ENCODE peak calls at places on chromosomes 3 and 15, in five cellular contexts. W is HepG2, L is psoas muscle, E is fibroblast of lung, F is kidney. D is an unnamed sample.

GRCh38 chr3:83039422-83039821 is 1278.0 kb upstream of the GBE1 start:
- DNase-seq in E (peak; percentile 35), W (no peak), L (no peak), F (no peak), D (no peak)

GRCh38 chr3:9669720-9670432 is 20.6 kb downstream of the MTMR14 start:
- DNase-seq in W (no peak), F (peak; percentile 66), L (no peak), E (no peak), D (no peak)

GRCh38 chr3:170751083-170751893 is 118.7 kb downstream of the RPL22L1 start:
- DNase-seq in E (peak; percentile 87), W (no peak), F (peak; percentile 82), L (peak; percentile 53), D (no peak)

GRCh38 chr3:188205992-188206416 is 52.0 kb downstream of the LPP start:
- DNase-seq in E (no peak), W (peak; percentile 81), L (no peak), F (no peak), D (no peak)

GRCh38 chr3:16399473-16399872 is 114.0 kb downstream of the RFTN1 start:
- DNase-seq in F (peak; percentile 75), W (no peak), E (peak; percentile 87), L (peak; percentile 27), D (no peak)

GRCh38 chr3:190338717-190339116 is 16.5 kb upstream of the CLDN1 start:
- DNase-seq in F (no peak), E (no peak), W (no peak), L (no peak), D (no peak)

GRCh38 chr3:195906865-195907729 is 1.3 kb downstream of the TNK2 start:
- DNase-seq in E (no peak), L (peak; percentile 60), W (no peak), F (peak; percentile 84), D (peak; percentile 68)

GRCh38 chr3:64501298-64501906 is 186.4 kb downstream of the ADAMTS9 start:
- DNase-seq in F (no peak), E (peak; percentile 74), L (no peak), W (peak; percentile 97), D (no peak)

GRCh38 chr3:70728311-70728710 is 415.9 kb upstream of the MDFIC2 start:
- DNase-seq in W (no peak), E (peak; percentile 58), F (no peak), L (no peak), D (no peak)

GRCh38 chr3:10459954-10460754 is 45.2 kb downstream of the ATP2B2 start:
- DNase-seq in F (no peak), E (peak; percentile 68), L (peak; percentile 37), W (peak; percentile 73), D (no peak)

GRCh38 chr3:45929042-45929679 is 14.1 kb upstream of the CXCR6 start:
- DNase-seq in W (peak; percentile 12), F (no peak), E (peak; percentile 30), L (no peak), D (peak; percentile 36)

GRCh38 chr15:94864600-94864999 is 633.2 kb downstream of the MCTP2 start:
- DNase-seq in F (no peak), W (no peak), E (no peak), L (no peak), D (no peak)

DNA sequence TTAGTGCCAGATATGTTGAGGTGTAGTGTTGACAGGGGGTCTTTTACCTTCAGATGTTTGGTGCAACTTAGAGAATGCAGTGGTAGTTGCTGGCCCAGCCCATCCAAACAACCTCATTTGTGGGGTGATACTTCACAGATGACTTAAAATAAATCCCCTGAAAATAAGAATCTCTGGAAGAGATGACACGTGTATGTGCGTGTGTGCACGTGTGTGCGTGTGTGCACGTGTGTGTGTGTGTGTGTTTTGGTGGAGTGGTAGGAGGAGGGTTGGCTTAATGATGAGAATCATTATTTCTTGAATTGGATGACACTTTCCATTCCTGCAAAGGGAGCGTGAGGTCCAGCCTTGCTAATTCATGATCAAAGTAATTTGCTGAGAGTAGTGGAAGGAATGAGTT is 31.9 kb downstream of the SNRPN start:
- DNase-seq in L (no peak), F (no peak), W (no peak), E (no peak), D (no peak)
- H3K9me3 ChIP-seq in L (peaks cover 20% of the 10 kb centered on the region), F (no peaks in the 10 kb centered on the region), W (peaks cover 72% of the 10 kb centered on the region), E (no peaks in the 10 kb centered on the region), D (peaks cover 4% of the 10 kb centered on the region)

GRCh38 chr15:100593431-100593830 is 8.6 kb downstream of the LINS1 start:
- DNase-seq in F (no peak), E (no peak), L (no peak), W (no peak), D (no peak)
- H3K9me3 ChIP-seq in F (no peaks in the 10 kb centered on the region), E (no peaks in the 10 kb centered on the region), L (no peaks in the 10 kb centered on the region), W (peaks cover 23% of the 10 kb centered on the region), D (no peaks in the 10 kb centered on the region)

DNA sequence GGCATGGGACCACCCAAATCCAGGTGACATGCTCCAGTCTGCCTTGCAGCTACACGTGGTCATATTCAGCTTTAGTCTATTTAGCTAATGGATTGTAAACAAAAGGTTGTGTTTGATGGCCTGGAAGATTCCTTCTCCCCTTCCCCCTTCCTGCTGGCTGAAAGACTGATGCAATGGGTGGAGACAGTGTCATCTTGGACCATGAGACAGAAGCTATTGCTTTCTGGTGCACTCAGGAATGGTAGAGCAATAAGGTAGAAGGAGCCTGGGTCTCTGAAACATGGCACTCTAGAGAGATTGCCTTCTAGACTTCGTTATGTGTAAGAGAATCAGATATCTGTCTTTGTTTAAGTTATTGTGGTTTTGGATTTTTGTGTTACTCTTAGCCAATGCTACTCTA is 25.7 kb upstream of the PTX3 start:
- DNase-seq in F (no peak), E (no peak), W (no peak), L (no peak), D (no peak)
- H3K9me3 ChIP-seq in F (no peaks in the 10 kb centered on the region), E (no peaks in the 10 kb centered on the region), W (no peaks in the 10 kb centered on the region), L (no peaks in the 10 kb centered on the region), D (no peaks in the 10 kb centered on the region)

GRCh38 chr15:24961967-24962366 is 7.2 kb downstream of the SNRPN start:
- DNase-seq in W (no peak), L (no peak), F (no peak), E (no peak), D (no peak)

GRCh38 chr15:24954783-24955548 is at the start of the genes SNRPN and SNURF:
- DNase-seq in L (peak; percentile 86), E (peak; percentile 68), F (peak; percentile 91), W (peak; percentile 30), D (peak; percentile 42)

GRCh38 chr15:24955549-24955929 is 752 bp downstream of the SNRPN start:
- DNase-seq in F (peak; percentile 73), W (no peak), L (peak; percentile 33), E (no peak), D (peak; percentile 7)

GRCh38 chr15:24957691-24958090 is 2.9 kb downstream of the SNRPN start:
- DNase-seq in F (no peak), E (no peak), W (no peak), L (no peak), D (no peak)

DNA sequence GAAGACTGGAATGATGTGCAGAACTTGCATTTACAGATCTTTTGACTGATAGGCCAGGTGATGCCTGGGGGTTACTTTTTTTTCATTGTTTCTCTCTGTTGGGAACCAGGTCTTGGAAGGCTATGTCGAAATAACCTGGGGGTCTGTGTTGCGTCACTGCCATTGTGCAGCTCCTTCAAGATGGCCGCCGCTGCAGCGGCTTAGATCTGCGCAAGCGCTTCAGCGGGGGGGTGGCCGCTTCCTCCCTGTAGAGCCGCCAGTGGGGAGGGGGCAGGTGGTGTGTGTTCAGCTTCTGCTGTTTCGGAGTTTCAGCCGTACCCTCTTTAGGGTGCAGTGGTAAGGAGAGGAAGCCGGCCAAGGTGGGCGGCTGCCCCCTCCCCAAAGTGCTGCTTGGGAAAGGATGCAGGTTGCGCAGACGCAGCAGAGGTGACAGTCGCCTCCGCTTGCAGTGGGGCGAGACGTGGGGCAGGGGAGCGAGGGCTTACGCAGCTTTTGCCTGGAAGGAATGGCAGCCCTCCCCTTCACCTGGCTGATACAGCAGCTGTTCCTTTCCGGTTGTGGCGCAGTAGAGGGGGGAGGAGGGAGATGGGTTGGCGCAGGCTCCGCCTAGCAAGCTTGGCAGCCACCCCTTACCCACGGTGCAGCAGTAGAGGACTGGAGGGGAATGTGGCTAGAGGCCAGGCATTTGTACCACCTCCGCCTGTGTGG is 1.5 kb downstream of the SNRPN start:
- DNase-seq in F (peak; percentile 90), E (peak; percentile 76), L (peak; percentile 72), W (peak; percentile 59), D (peak; percentile 59)
- H3K9me3 ChIP-seq in F (no peaks in the 10 kb centered on the region), E (no peaks in the 10 kb centered on the region), L (no peaks in the 10 kb centered on the region), W (peaks cover 44% of the 10 kb centered on the region), D (no peaks in the 10 kb centered on the region)

GRCh38 chr15:25052191-25052999 is 97.6 kb downstream of the SNRPN start:
- DNase-seq in F (peak; percentile 40), L (no peak), E (no peak), W (no peak), D (no peak)
- H3K9me3 ChIP-seq in F (peaks cover 74% of the 10 kb centered on the region), L (peaks cover 77% of the 10 kb centered on the region), E (peaks cover 17% of the 10 kb centered on the region), W (peaks cover 100% of the 10 kb centered on the region), D (peaks cover 48% of the 10 kb centered on the region)

GRCh38 chr15:25170781-25171110 is 216.0 kb downstream of the SNRPN start:
- DNase-seq in F (peak; percentile 42), W (no peak), E (no peak), L (no peak), D (peak; percentile 4)

GRCh38 chr15:25171111-25171811 is 216.5 kb downstream of the SNRPN start:
- DNase-seq in L (peak; percentile 5), F (peak; percentile 46), E (no peak), W (no peak), D (peak; percentile 8)

GRCh38 chr15:25173241-25174028 is 218.6 kb downstream of the SNRPN start:
- DNase-seq in L (peak; percentile 1), E (no peak), F (peak; percentile 35), W (no peak), D (no peak)

GRCh38 chr15:25171856-25172687 is 217.3 kb downstream of the SNRPN start:
- DNase-seq in L (peak; percentile 7), W (no peak), F (peak; percentile 51), E (no peak), D (no peak)

GRCh38 chr15:25172691-25173090 is 217.9 kb downstream of the SNRPN start:
- DNase-seq in E (no peak), W (no peak), L (no peak), F (peak; percentile 33), D (no peak)
- H3K9me3 ChIP-seq in E (no peaks in the 10 kb centered on the region), W (peaks cover 90% of the 10 kb centered on the region), L (peaks cover 17% of the 10 kb centered on the region), F (no peaks in the 10 kb centered on the region), D (no peaks in the 10 kb centered on the region)

DNA sequence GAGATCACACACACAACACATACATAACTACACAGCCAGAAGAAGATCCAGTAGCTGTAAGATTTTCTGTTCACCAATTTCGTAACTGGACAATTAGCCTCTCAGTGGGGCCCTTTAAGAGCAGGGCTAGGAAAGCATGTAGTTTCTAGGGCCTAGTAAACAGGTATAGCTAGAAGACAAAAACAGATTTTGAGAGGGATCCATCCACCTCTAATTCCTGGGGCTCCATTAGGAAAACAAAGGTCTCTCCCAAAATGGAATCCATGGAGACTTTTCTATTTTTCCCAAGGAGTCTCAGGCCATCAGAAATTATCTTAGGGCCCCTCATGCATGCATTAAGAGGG is 10.5 kb downstream of the KIF15 start:
- DNase-seq in W (no peak), F (no peak), E (no peak), L (no peak), D (no peak)
- H3K9me3 ChIP-seq in W (peaks cover 20% of the 10 kb centered on the region), F (no peaks in the 10 kb centered on the region), E (no peaks in the 10 kb centered on the region), L (peaks cover 25% of the 10 kb centered on the region), D (no peaks in the 10 kb centered on the region)